ENCODE peak calls at places on chromosome 22, in eight cellular contexts. B is aorta, D is heart right ventricle, L is astrocyte, C is transverse colon, N is right cardiac atrium, K is adrenal gland, W is lung. X is an unnamed sample. For H3K4me1, the result is how much of the 10 kb centered on the place peaks cover.

GRCh38 chr22:21762712-21763581 is 27.4 kb upstream of the YPEL1 start:
- DNase-seq in W (no peak), C (no peak), K (no peak), D (no peak), L (no peak), N (no peak), B (no peak), X (no peak)

GRCh38 chr22:45994516-45995404 is 17.8 kb upstream of the WNT7B start:
- DNase-seq in L (no peak), W (peak), C (peak), N (peak), D (peak), B (peak), K (peak), X (peak)

GRCh38 chr22:49152146-49152929 is 675.3 kb downstream of the BRD1 start:
- DNase-seq in K (no peak), W (no peak), N (no peak), D (no peak), L (no peak), B (no peak), C (no peak), X (no peak)

GRCh38 chr22:27470169-27470772 is 331.3 kb downstream of the MN1 start:
- DNase-seq in D (no peak), L (no peak), C (no peak), W (no peak), B (no peak), N (no peak), K (no peak), X (no peak)

GRCh38 chr22:49212002-49212401 is 615.7 kb downstream of the BRD1 start:
- DNase-seq in K (peak), B (peak), L (no peak), C (no peak), D (no peak), N (no peak), W (no peak), X (no peak)

GRCh38 chr22:19817561-19818263 is 37.0 kb downstream of the GNB1L start:
- DNase-seq in C (no peak), N (no peak), L (no peak), W (peak), K (no peak), B (no peak), D (no peak), X (no peak)

GRCh38 chr22:32820131-32820882 is 18.8 kb downstream of the TIMP3 start:
- DNase-seq in W (no peak), L (peak), D (no peak), K (no peak), B (no peak), N (no peak), C (no peak), X (no peak)

GRCh38 chr22:48805516-48805915 is 1022.2 kb downstream of the BRD1 start:
- DNase-seq in L (no peak), W (no peak), B (peak), D (no peak), K (no peak), C (no peak), N (no peak), X (no peak)

GRCh38 chr22:17077255-17077654 is 7.5 kb upstream of the IL17RA start:
- DNase-seq in D (no peak), B (no peak), W (no peak), N (no peak), K (no peak), C (no peak), L (peak), X (no peak)

GRCh38 chr22:50245214-50246072 is 620 bp upstream of the TUBGCP6 start:
- DNase-seq in W (no peak), C (peak), L (no peak), K (no peak), D (no peak), B (no peak), N (no peak), X (no peak)

GRCh38 chr22:29136715-29137700 is 64.2 kb downstream of the KREMEN1 start:
- DNase-seq in W (no peak), D (no peak), B (no peak), K (no peak), L (no peak), C (no peak), N (peak), X (no peak)

DNA sequence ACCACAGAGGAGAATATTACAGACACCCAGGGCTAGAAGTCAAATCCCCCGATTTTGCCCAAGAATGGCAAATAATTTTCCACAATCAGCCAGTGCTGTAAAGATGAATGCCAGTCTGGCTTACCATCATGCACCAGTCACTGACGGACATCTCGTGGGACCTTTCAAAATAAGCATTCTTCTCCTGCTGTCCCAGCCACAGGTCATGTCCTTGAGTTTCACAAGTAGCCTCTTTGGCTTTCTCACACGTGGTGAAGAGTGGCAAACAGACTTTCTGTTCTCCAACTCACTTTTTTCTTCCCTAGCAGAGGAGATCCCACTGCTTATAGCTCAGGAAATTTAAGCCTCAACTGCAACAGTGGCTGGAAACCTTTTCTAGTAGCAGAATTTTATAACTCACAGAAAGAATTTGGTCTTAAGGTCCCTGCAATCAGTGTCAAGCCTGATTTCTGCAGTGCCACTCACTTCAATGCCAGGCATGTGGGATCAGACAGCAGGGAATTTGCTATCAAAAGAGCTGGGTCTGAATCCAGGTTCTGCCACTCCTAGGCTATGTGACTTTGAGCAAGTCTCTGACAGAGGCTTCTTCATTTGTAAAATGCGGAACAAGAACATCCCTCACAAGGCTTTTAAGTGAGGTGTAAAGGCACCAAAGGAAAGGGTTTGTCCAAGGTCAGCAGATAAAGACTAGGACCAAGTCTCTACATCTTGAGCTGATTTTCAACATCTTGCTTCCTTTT is 3.6 kb downstream of the PIK3IP1 start:
- DNase-seq in W (peak), N (no peak), D (no peak), L (no peak), B (no peak), C (no peak), K (peak), X (no peak)
- H3K4me1 ChIP-seq in W (under half), N (under half), D (half or more), L (under half), B (under half), C (under half), K (half or more), X (under half)

DNA sequence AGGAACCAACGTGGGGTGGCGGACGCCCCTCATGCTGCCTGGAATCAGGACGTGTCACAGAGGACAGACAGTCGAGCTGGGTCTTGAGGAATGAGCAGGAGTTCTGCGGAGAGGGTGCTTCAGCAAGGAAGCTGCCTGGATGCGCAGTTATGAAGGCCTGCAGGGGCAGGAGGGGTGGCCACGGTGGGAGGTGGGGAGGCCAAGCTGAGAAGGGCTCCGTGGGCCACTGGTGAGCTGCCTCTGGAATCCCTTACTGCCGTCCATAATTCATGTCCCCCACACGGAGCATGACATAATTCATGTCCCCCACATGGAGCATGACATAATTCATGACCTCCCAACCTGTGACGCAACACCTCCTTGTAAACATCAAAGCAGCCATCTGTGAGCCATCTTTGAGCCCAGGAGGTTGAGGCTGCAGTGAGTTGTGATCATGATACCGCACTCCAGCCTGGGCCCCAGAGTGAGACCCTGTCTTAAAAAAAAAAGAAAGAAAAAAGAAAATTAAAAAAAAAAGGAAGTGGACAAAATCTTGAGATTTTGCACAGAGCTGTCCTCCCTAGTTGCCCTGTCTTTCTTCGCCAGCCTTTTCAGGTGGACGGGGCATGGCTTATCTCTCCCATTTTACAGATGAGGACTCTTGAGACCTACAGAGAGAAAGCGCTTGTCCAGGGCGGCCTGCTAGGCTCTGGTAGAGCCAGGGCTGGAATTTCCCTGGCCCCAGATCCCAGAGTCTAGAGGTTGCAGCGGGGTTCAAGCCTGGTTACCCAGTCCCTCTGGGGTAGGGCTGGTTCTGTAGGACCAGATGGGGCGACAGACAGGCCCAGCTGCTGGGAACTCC is 24.3 kb upstream of the PICK1 start:
- DNase-seq in W (no peak), N (peak), L (peak), B (no peak), K (no peak), D (no peak), C (no peak), X (no peak)
- H3K4me1 ChIP-seq in W (under half), N (under half), L (under half), B (under half), K (under half), D (under half), C (under half), X (under half)

DNA sequence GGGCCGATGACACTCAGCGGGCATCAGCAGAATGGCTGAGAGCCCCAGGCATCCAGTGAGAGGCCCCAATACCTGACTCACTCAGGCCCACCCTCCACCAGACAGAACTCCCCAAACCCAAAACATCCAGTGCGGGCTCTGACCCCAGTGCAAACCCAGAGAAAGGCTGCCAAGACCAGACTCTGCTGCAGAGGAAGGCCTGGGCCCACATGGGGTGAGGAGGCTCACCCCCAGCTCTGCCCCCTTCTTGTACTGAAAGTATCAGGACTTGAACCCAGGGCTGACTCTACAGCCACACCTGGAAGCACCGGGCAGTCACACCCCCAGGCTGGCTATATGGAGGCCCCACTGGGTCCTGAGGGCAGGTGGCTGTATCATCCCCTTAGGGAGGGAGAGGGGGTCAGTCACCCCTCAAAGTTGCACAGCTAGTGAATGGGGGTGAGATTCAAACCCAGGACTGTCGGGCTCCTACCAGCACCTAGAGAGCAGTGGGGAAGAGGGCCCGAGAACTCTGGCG is 49.3 kb downstream of the IGLL1 start:
- DNase-seq in N (no peak), W (no peak), K (no peak), C (no peak), L (no peak), D (no peak), B (peak), X (no peak)
- H3K4me1 ChIP-seq in N (under half), W (under half), K (under half), C (under half), L (under half), D (under half), B (under half), X (under half)

GRCh38 chr22:26017932-26018331 is 151.3 kb upstream of the SEZ6L start:
- DNase-seq in L (no peak), K (no peak), B (no peak), D (no peak), N (no peak), W (no peak), C (no peak), X (no peak)
- H3K4me1 ChIP-seq in L (under half), K (under half), B (under half), D (under half), N (under half), W (under half), C (under half), X (under half)

DNA sequence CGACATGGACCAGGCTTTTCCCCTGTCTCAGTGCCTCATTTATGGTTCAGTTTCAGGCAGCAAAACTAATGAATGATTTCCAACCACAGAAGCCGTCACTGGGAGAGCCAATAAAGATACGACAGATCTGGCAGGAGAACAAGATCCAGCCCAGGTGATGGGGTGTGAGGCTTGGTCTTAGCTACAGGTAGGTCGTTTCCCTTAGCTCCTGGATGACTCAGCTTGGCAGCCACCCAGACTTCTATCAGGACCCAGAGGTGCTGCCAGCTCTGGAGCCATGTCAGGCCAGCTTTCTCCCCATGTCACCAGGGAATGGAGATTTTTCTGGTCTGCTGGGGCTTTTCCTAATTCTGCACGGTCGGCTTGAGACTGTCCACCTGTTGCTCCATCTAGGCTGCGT is 36.3 kb upstream of the APOBEC3A start:
- DNase-seq in B (no peak), L (no peak), D (no peak), C (peak), K (no peak), W (peak), N (no peak), X (peak)
- H3K4me1 ChIP-seq in B (under half), L (under half), D (under half), C (under half), K (under half), W (under half), N (under half), X (under half)

GRCh38 chr22:36334081-36334831 is 53.5 kb downstream of the MYH9 start:
- DNase-seq in B (no peak), W (no peak), N (peak), L (no peak), C (peak), K (no peak), D (no peak), X (no peak)
- H3K4me1 ChIP-seq in B (under half), W (half or more), N (half or more), L (half or more), C (half or more), K (half or more), D (half or more), X (half or more)

GRCh38 chr22:42758929-42759629 is 38.4 kb upstream of the A4GALT start:
- DNase-seq in W (no peak), K (no peak), N (no peak), L (peak), B (no peak), C (no peak), D (no peak), X (no peak)

GRCh38 chr22:42752912-42753311 is 32.2 kb upstream of the A4GALT start:
- DNase-seq in L (no peak), K (no peak), W (no peak), D (peak), B (no peak), C (no peak), N (no peak), X (no peak)

GRCh38 chr22:42757475-42757874 is 36.8 kb upstream of the A4GALT start:
- DNase-seq in W (no peak), N (no peak), L (peak), B (no peak), D (no peak), K (no peak), C (no peak), X (no peak)

GRCh38 chr22:42752230-42752746 is 31.6 kb upstream of the A4GALT start:
- DNase-seq in C (no peak), B (no peak), K (no peak), W (no peak), L (no peak), N (no peak), D (no peak), X (no peak)

DNA sequence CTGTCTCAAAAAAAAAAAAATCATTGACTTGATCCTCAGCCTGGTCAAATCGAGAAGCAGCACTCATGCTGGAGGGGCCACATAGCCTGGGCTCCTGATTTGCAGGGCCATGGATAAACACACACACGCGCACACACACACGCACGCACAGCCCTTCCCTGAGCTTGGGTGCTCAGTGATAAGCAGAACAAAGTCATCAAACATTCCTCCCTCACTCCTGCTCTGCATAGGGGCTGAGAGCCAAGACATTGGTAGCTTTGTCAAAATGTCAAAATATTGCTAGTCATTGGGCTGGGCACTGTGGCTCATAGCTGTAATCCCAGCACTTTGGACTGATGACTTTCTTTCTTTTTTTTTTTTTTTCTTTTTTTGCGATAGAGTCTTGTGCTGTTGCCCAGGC is 34.0 kb upstream of the A4GALT start:
- DNase-seq in N (peak), B (no peak), L (peak), K (peak), D (no peak), C (no peak), W (no peak), X (no peak)
- H3K4me1 ChIP-seq in N (under half), B (under half), L (under half), K (under half), D (under half), C (under half), W (under half), X (under half)

DNA sequence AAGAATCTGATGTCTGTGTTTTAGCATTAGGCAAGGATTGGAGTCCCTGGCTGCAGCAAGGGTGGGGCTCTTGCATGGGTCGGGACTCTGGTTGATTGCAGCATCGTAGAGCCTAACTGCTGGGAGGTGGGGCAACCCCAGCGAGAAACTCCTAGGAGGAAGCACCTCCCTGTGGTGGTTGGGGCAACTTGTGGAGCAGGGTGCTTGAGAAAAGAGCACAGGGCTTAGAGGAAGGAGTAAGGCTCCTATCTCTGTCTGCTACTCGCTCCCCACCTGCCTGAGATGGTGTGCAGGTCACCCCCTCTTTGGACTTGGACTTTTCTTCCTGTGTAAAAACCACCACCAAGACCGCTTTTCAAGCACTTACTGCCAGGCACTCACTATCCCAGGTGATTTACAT is 15.6 kb downstream of the SREBF2 start:
- DNase-seq in D (no peak), B (no peak), K (peak), N (peak), L (no peak), W (peak), C (peak), X (no peak)
- H3K4me1 ChIP-seq in D (half or more), B (under half), K (half or more), N (under half), L (under half), W (under half), C (under half), X (under half)

GRCh38 chr22:42963231-42963595 is 51.7 kb downstream of the PACSIN2 start:
- DNase-seq in L (no peak), D (no peak), K (no peak), B (peak), C (no peak), W (no peak), N (peak), X (no peak)

GRCh38 chr22:42960146-42960509 is 54.8 kb downstream of the PACSIN2 start:
- DNase-seq in K (no peak), C (no peak), L (no peak), D (no peak), W (no peak), N (peak), B (peak), X (no peak)

GRCh38 chr22:42964994-42965699 is 49.8 kb downstream of the PACSIN2 start:
- DNase-seq in D (no peak), C (no peak), B (no peak), K (no peak), L (no peak), N (no peak), W (no peak), X (no peak)

GRCh38 chr22:42961815-42962214 is 53.1 kb downstream of the PACSIN2 start:
- DNase-seq in W (no peak), L (no peak), D (no peak), K (no peak), N (peak), B (peak), C (no peak), X (no peak)

DNA sequence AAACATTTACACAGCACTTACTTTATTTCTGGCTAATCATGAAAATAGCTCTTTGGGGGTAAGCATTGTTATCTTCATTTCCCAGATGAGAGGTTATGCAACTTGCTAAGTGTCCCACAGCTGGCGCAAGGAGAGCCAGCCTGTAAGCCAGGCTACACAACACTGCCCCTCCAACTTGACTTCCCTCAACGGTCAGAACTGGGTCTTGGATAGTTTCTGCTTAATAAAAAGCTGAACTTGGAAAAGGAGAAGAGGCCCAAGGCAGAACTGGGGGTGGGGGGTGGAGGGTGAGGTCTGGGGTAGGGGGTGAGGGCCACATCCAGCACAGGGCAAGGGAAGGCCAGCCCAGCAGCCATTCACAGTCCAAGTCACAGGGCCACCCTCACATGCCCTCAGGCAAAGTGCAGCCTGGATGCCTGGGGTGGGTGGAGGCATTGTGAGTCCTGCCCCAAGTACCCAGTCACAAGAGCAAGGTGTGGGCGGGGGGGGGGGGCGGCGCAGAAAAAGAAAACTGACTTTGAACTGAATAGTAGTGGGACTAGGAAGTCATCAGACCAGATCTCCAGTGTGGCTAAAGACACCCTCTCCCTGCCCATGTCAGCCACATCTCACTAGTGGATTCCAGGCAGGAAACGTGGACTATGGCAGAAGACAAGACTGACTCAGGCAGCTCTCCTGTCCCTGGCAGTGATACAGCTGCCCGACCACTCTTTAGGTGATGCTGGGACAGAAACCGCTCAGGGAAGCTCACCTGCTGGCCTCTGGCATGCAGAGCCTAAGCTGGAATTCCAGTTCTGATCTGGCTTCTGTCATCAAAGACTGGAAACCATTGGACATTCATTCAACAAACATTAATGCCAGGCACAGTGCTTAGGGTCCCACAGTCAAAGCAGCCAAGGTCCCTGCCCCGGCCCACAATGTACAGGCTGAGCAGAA is 52.4 kb downstream of the PACSIN2 start:
- DNase-seq in B (peak), K (peak), L (no peak), N (peak), C (peak), W (peak), D (no peak), X (no peak)
- H3K4me1 ChIP-seq in B (under half), K (half or more), L (under half), N (under half), C (half or more), W (under half), D (half or more), X (half or more)